ENCODE peak calls at places on chromosome 5, in five cellular contexts. A is CD8-positive, alpha-beta T cell; S is GM12864; P is nephron progenitor cell; E is mesothelial cell of epicardium. D is an unnamed sample.

GRCh38 chr5:9851458-9851857 is 221.3 kb upstream of the TAS2R1 start:
- DNase-seq in A (no peak), S (no peak), P (no peak), E (no peak), D (no peak)

GRCh38 chr5:556909-557441 is 32.7 kb upstream of the SLC9A3 start:
- DNase-seq in A (no peak), S (no peak), P (no peak), E (peak), D (no peak)

GRCh38 chr5:2007906-2008437 is 125.2 kb upstream of the IRX4 start:
- DNase-seq in A (no peak), S (no peak), P (no peak), E (no peak), D (no peak)

GRCh38 chr5:175035882-175036533 is 311.6 kb downstream of the MSX2 start:
- DNase-seq in A (no peak), S (no peak), P (no peak), E (no peak), D (no peak)

GRCh38 chr5:24053731-24054130 is 546.3 kb downstream of the PRDM9 start:
- DNase-seq in A (no peak), S (no peak), P (no peak), E (no peak), D (no peak)

GRCh38 chr5:128538249-128539037 is 398 bp upstream of the FBN2 start:
- DNase-seq in A (no peak), S (no peak), P (peak), E (peak), D (peak)

GRCh38 chr5:169803077-169803981 is 166.3 kb downstream of the DOCK2 start:
- DNase-seq in A (no peak), S (no peak), P (no peak), E (no peak), D (no peak)

GRCh38 chr5:159904874-159905273 is 11.4 kb upstream of the ADRA1B start:
- DNase-seq in A (no peak), S (no peak), P (no peak), E (no peak), D (no peak)

GRCh38 chr5:140821375-140822280 is at the start of gene PCDHA5:
- DNase-seq in A (no peak), S (no peak), P (no peak), E (no peak), D (no peak)

GRCh38 chr5:52727568-52727967 is 60.1 kb upstream of the ITGA1 start:
- DNase-seq in A (no peak), S (no peak), P (no peak), E (no peak), D (no peak)

GRCh38 chr5:98468188-98468869 is 305.1 kb upstream of the RGMB start:
- DNase-seq in A (no peak), S (no peak), P (no peak), E (no peak), D (no peak)

GRCh38 chr5:30849801-30850370 is 343.6 kb upstream of the CDH6 start:
- DNase-seq in A (no peak), S (no peak), P (peak), E (no peak), D (no peak)

GRCh38 chr5:74543162-74543995 is 97.1 kb downstream of the ENC1 start:
- DNase-seq in A (no peak), S (no peak), P (peak), E (no peak), D (no peak)

GRCh38 chr5:41219655-41220269 is 6.4 kb upstream of the C6 start:
- DNase-seq in A (no peak), S (no peak), P (no peak), E (no peak), D (no peak)

GRCh38 chr5:78827725-78828124 is 157.4 kb downstream of the ARSB start:
- DNase-seq in A (no peak), S (no peak), P (no peak), E (no peak), D (no peak)

GRCh38 chr5:140342287-140342686 is 4.1 kb downstream of the HBEGF start:
- DNase-seq in A (no peak), S (peak), P (no peak), E (no peak), D (no peak)

GRCh38 chr5:73448451-73449136 is at the start of gene FOXD1:
- DNase-seq in A (no peak), S (no peak), P (peak), E (peak), D (peak)

GRCh38 chr5:148909766-148910165 is 83.4 kb downstream of the ADRB2 start:
- DNase-seq in A (no peak), S (no peak), P (no peak), E (no peak), D (no peak)

GRCh38 chr5:128782446-128782845 is 182.8 kb upstream of the SLC27A6 start:
- DNase-seq in A (no peak), S (no peak), P (no peak), E (no peak), D (no peak)

GRCh38 chr5:88691945-88692868 is 190.8 kb downstream of the MEF2C start:
- DNase-seq in A (no peak), S (no peak), P (no peak), E (no peak), D (no peak)

GRCh38 chr5:35617435-35618296 is at the start of gene SPEF2:
- DNase-seq in A (peak), S (no peak), P (peak), E (peak), D (peak)

GRCh38 chr5:135965504-135965903 is 10.7 kb upstream of the LECT2 start:
- DNase-seq in A (no peak), S (no peak), P (no peak), E (no peak), D (no peak)

GRCh38 chr5:112938286-112938685 is 16.3 kb upstream of the REEP5 start:
- DNase-seq in A (no peak), S (no peak), P (no peak), E (no peak), D (no peak)

GRCh38 chr5:64165500-64166200 is at the start of gene RNF180:
- DNase-seq in A (no peak), S (no peak), P (peak), E (peak), D (peak)

GRCh38 chr5:160511280-160511929 is 89.8 kb downstream of the PTTG1 start:
- DNase-seq in A (no peak), S (no peak), P (no peak), E (no peak), D (no peak)

GRCh38 chr5:38734353-38734752 is 111.5 kb upstream of the OSMR start:
- DNase-seq in A (no peak), S (no peak), P (no peak), E (no peak), D (no peak)

GRCh38 chr5:177067491-177067890 is 19.2 kb upstream of the FGFR4 start:
- DNase-seq in A (no peak), S (no peak), P (no peak), E (no peak), D (no peak)

GRCh38 chr5:130323804-130324454 is 419.7 kb downstream of the CHSY3 start:
- DNase-seq in A (no peak), S (peak), P (no peak), E (no peak), D (peak)

GRCh38 chr5:39459091-39459490 is 34.3 kb upstream of the DAB2 start:
- DNase-seq in A (no peak), S (no peak), P (no peak), E (no peak), D (no peak)

GRCh38 chr5:137501846-137502406 is 2.8 kb upstream of the SPOCK1 start:
- DNase-seq in A (no peak), S (no peak), P (no peak), E (no peak), D (no peak)

GRCh38 chr5:111374380-111374779 is 138.0 kb downstream of the STARD4 start:
- DNase-seq in A (no peak), S (no peak), P (no peak), E (no peak), D (no peak)

GRCh38 chr5:80463269-80463668 is 24.6 kb upstream of the FAM151B start:
- DNase-seq in A (no peak), S (no peak), P (no peak), E (no peak), D (no peak)

GRCh38 chr5:37552770-37553719 is 173.9 kb downstream of the WDR70 start:
- DNase-seq in A (no peak), S (no peak), P (no peak), E (no peak), D (no peak)

GRCh38 chr5:127072861-127073846 is at the start of gene C5orf63:
- DNase-seq in A (peak), S (peak), P (no peak), E (no peak), D (peak)
- TF ChIP-seq CTCF in A (no peak), S (no peak), P (no peak), E (no peak), D (no peak)

DNA sequence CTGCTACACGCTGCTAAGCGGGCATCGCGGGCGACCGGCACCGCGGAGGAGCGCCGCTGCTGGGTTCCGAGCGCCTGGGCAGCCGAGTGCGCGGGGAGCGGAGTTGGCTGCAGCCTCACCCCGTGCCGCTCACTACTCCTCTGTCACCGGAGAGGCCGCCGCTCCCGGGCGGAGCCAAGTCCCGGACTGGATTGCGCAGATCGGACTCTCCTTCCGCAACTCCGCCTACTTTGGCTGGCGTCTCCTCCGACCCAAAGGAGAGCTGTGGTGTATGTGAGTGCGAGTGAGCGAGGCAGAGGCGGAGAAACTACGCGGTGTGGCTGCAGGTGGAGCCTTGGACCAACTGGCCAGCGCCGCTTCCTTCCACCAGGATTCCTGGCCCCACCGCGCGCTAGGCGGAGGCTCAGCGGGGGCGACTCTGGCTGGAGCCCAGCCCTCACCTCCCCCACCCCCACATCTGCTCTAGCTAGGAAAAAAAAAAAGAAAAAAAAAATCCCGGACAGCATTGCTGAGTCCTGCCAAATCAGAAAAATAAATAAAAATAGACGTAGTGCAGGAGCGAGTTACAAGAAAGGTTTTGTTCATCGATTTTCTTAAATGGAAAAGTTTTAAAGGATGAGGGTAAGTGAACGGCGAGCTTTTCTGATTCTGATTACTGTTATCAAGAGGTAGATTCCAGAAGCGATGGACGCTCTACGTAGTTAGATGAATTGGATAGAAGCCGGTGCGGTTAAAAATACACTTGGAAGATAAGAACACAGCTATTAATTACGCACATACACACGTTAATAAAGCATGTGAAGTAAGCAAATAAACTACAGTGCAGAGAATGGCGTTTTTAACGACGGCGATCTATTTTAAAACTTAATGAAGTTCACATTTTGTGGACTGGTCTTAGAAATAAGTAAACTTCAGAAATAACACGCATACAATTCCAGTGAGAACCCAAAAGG is at the start of gene SEMA6A:
- DNase-seq in A (no peak), S (peak), P (peak), E (peak), D (peak)
- TF ChIP-seq CTCF in A (no peak), S (no peak), P (no peak), E (no peak), D (no peak)

DNA sequence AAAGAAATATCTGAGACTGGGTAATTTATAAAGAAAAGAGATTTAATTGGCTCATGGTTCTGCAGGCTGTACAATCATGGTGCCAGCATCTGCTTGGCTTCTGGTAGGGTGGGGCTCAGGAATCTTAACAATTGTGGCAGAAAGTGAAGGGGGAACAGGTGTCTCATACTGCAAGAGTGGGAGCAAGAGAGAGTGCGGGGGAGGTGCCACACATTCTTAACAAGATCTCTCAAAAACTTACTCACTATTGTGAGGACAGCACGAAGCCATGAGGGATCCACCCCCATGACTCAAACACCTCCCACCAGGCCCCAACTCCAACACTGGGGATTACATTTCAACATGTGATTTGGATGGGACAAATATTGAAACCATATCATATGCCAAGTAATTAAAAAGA is 70.1 kb upstream of the PANK3 start:
- DNase-seq in A (no peak), S (no peak), P (no peak), E (no peak), D (no peak)
- TF ChIP-seq CTCF in A (no peak), S (no peak), P (no peak), E (no peak), D (no peak)

GRCh38 chr5:4511996-4512656 is 628.0 kb upstream of the ADAMTS16 start:
- DNase-seq in A (no peak), S (no peak), P (peak), E (peak), D (no peak)
- TF ChIP-seq CTCF in A (no peak), S (no peak), P (peak), E (peak), D (no peak)